ENCODE peak calls at places on chromosomes 1 and 21, in nine cellular contexts. A is GOT3, J is HEK293T, F is upper lobe of right lung, K is 8988T, L is SW480, Z is posterior cingulate gyrus, E is hypothalamus, N is astrocyte of the spinal cord. O is an unnamed sample.

GRCh38 chr1:86429830-86430229 is 5.9 kb downstream of the CLCA2 start:
- DNase-seq in N (peak; percentile 92), E (no peak), L (no peak), J (no peak), F (no peak), K (no peak), Z (no peak), A (no peak), O (peak; percentile 31)

GRCh38 chr1:230747139-230747730 is at the start of gene CAPN9:
- DNase-seq in L (no peak), J (no peak), Z (no peak), A (no peak), K (no peak), F (no peak), N (no peak), E (no peak), O (no peak)

GRCh38 chr21:44261675-44262295 is at the start of gene DNMT3L:
- DNase-seq in A (no peak), E (no peak), F (no peak), K (no peak), L (no peak), J (no peak), Z (no peak), N (no peak), O (no peak)

GRCh38 chr1:71766748-71767147 is 515.6 kb downstream of the NEGR1 start:
- DNase-seq in Z (no peak), N (no peak), L (no peak), A (no peak), J (no peak), K (no peak), E (no peak), F (no peak), O (no peak)

GRCh38 chr1:153985984-153986761 is at the start of gene RAB13:
- DNase-seq in N (peak; percentile 85), L (peak; percentile 75), J (peak; percentile 88), A (peak; percentile 63), E (peak; percentile 34), F (peak; percentile 93), Z (no peak), K (peak; percentile 70), O (peak; percentile 72)

GRCh38 chr1:15950763-15951295 is 25.1 kb downstream of the ZBTB17 start:
- DNase-seq in L (no peak), A (no peak), K (no peak), N (peak; percentile 42), Z (no peak), F (no peak), J (no peak), E (no peak), O (no peak)

GRCh38 chr21:45050786-45051489 is 23.4 kb upstream of the ADARB1 start:
- DNase-seq in J (no peak), N (peak; percentile 91), K (peak; percentile 56), A (no peak), Z (no peak), E (no peak), L (no peak), F (no peak), O (no peak)

GRCh38 chr1:205335692-205336091 is 14.1 kb upstream of the NUAK2 start:
- DNase-seq in J (peak; percentile 85), A (no peak), N (peak; percentile 71), F (peak; percentile 92), Z (peak; percentile 84), E (peak; percentile 57), K (peak; percentile 88), L (peak; percentile 76), O (peak; percentile 86)

GRCh38 chr1:228152918-228153258 is 3.2 kb downstream of the GJC2 start:
- DNase-seq in Z (no peak), K (no peak), A (no peak), J (no peak), E (no peak), N (no peak), L (no peak), F (peak; percentile 35), O (no peak)

GRCh38 chr1:55860816-55861519 is 645.8 kb upstream of the USP24 start:
- DNase-seq in L (no peak), N (no peak), F (no peak), Z (no peak), J (no peak), E (no peak), K (no peak), A (no peak), O (no peak)

GRCh38 chr21:17348849-17349248 is 164.0 kb upstream of the CXADR start:
- DNase-seq in L (no peak), Z (no peak), A (no peak), N (no peak), E (no peak), J (no peak), F (no peak), K (no peak), O (no peak)

O was measured in globus pallidus.